ENCODE peak calls at places on chromosomes 3 and 15, in five cellular contexts. L is WTC11, D is breast epithelium, I is HepG2, O is progenitor cell of endocrine pancreas. P is an unnamed sample.

GRCh38 chr3:74267583-74268184 is 346.8 kb downstream of the CNTN3 start:
- DNase-seq in L (peak; percentile 47), I (peak; percentile 40), O (no peak), D (no peak), P (peak; percentile 69)

GRCh38 chr3:128311441-128311844 is 155.2 kb downstream of the DNAJB8 start:
- DNase-seq in O (no peak), D (no peak), I (no peak), L (no peak), P (no peak)

GRCh38 chr3:193573403-193573802 is 18.7 kb upstream of the ATP13A4 start:
- DNase-seq in I (no peak), L (no peak), D (no peak), O (no peak), P (no peak)

GRCh38 chr3:29241855-29242254 is 39.0 kb upstream of the RBMS3 start:
- DNase-seq in O (no peak), L (no peak), D (no peak), I (no peak), P (no peak)

GRCh38 chr3:46566040-46566631 is at the start of gene LRRC2:
- DNase-seq in L (peak; percentile 62), D (no peak), O (peak; percentile 16), I (no peak), P (peak; percentile 66)

GRCh38 chr15:51229907-51230328 is 108.5 kb downstream of the CYP19A1 start:
- DNase-seq in I (peak; percentile 8), L (no peak), D (no peak), O (no peak), P (peak; percentile 71)

GRCh38 chr3:41169038-41169437 is 30.3 kb upstream of the CTNNB1 start:
- DNase-seq in O (no peak), D (no peak), I (no peak), L (no peak), P (no peak)

GRCh38 chr15:100229181-100230163 is 112.3 kb downstream of the ADAMTS17 start:
- DNase-seq in O (no peak), L (no peak), D (no peak), I (no peak), P (no peak)

GRCh38 chr3:115930922-115931321 is 307.6 kb downstream of the GAP43 start:
- DNase-seq in L (no peak), I (no peak), O (no peak), D (no peak), P (peak; percentile 1)

GRCh38 chr3:9820944-9821343 is 10.9 kb downstream of the TTLL3 start:
- DNase-seq in L (peak; percentile 29), D (no peak), O (no peak), I (peak; percentile 30), P (peak; percentile 36)

GRCh38 chr3:17544632-17545031 is 197.8 kb downstream of the TBC1D5 start:
- DNase-seq in D (no peak), I (no peak), L (no peak), O (no peak), P (peak; percentile 14)

GRCh38 chr3:70532806-70533205 is 220.4 kb upstream of the MDFIC2 start:
- DNase-seq in D (no peak), L (no peak), I (no peak), O (no peak), P (no peak)

GRCh38 chr3:175266993-175267960 is 408.1 kb downstream of the NAALADL2 start:
- DNase-seq in L (no peak), I (no peak), D (no peak), O (no peak), P (peak; percentile 80)

GRCh38 chr3:58028902-58029301 is 20.7 kb downstream of the FLNB start:
- DNase-seq in L (no peak), D (no peak), O (no peak), I (no peak), P (no peak)

GRCh38 chr3:160006282-160007163 is 17.9 kb downstream of the IL12A start:
- DNase-seq in I (peak; percentile 47), L (peak; percentile 43), D (no peak), O (no peak), P (peak; percentile 82)

GRCh38 chr15:40852529-40852928 is 8.7 kb downstream of the SPINT1 start:
- DNase-seq in O (no peak), I (no peak), L (no peak), D (no peak), P (no peak)

GRCh38 chr3:37968784-37969600 is 21.6 kb upstream of the VILL start:
- DNase-seq in D (no peak), I (no peak), L (no peak), O (no peak), P (no peak)

GRCh38 chr3:72938471-72939265 is 50.8 kb downstream of the GXYLT2 start:
- DNase-seq in L (no peak), D (no peak), I (peak; percentile 81), O (no peak), P (peak; percentile 94)

GRCh38 chr3:16658004-16658932 is 53.0 kb upstream of the DAZL start:
- DNase-seq in I (no peak), L (peak; percentile 20), O (no peak), D (no peak), P (peak; percentile 13)

GRCh38 chr15:81256916-81257315 is 60.2 kb downstream of the IL16 start:
- DNase-seq in O (no peak), D (no peak), I (no peak), L (no peak), P (peak; percentile 77)

GRCh38 chr3:42535981-42536784 is 33.7 kb downstream of the VIPR1 start:
- DNase-seq in O (no peak), L (peak; percentile 78), D (no peak), I (peak; percentile 60), P (peak; percentile 11)

GRCh38 chr15:90845201-90845949 is 23.0 kb upstream of the FURIN start:
- DNase-seq in L (no peak), I (no peak), D (no peak), O (no peak), P (peak; percentile 93)

DNA sequence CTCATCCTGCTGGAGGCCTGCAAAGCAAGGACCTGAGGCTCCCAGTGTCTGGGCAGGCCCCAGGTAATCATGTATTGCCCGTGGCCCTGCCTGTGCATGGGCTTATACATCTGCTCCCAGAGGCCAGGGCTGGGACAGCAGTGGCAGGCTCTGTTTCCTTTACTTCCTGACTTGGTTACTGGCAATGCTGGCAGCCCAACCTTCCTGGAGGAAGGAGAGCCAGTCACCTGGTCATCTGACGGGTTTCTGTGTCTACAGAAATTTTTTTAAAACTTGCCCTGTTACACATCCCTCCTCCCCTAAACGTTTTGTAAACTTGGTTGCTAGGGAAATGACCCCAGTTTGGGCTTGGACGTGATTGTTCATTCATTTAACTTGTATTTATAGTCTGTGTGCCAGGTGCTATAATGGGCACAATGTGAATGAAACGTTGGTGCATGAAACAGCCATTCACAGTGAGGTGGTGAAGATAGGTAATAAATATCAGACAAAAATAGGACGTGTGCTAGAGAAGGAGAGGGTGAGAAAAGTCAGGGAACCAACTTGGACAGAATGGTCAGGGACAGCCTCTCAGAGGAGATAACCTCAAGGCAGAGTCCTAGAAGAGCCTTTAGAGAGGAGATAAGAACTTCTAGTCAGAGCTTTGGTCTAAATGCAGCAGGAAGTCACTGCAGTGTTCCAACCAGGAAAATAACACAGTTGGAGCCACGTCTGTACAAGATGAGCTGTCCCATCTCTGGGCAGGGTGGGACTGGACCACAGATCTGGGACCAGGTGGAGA is 14.1 kb downstream of the TEX264 start:
- DNase-seq in D (no peak), I (no peak), L (no peak), O (no peak), P (no peak)
- TF ChIP-seq CTCF in D (peak; percentile 19), I (no peak), L (no peak), O (no peak), P (no peak)

DNA sequence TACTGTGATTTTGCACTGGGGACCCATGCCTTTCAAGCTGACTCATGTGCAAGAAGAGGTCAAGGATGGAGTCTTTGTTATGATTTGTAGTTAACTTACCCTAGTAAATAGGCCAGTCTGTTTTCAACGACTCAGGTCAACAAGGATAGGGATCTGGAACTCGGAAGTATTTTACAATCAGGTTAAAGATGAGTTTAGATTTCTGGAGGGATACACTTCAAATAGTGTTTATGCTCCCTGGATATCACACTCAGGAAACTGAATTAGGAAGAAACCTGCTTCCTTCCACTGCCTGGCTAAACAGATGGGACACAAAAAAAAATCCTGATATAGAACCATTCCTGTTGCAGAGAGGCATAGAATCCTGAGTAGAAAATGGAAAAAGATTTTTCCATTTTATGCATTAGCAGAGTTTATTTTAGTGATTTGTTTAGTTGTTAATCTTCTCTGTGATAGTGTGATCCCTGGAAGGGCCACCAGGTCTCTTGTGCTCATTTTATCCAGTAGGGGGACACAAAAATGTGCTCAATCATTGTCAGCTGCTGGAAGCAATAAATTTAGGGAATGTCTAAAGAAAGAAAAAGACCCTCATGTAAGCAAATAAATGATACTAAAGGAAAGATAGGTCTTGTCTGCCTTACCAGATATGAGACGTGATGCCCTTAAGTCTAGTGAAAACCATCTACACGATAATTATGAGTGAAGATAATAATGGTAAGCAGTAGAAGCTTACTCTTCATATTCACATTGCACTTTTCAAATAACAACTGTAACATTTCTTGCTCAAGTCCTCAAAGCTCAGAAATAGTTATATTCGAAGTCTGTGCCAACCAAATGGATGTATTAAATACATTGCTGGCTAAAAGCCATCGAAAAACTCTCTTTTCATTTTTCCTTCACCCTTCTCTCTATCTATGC is 452.1 kb upstream of the KCNMB2 start:
- DNase-seq in D (no peak), O (no peak), L (no peak), I (peak; percentile 10), P (no peak)
- TF ChIP-seq CTCF in D (peak; percentile 63), O (peak; percentile 54), L (peak; percentile 36), I (no peak), P (peak; percentile 56)

GRCh38 chr15:89230277-89230676 is 8.9 kb upstream of the RLBP1 start:
- DNase-seq in D (no peak), I (no peak), O (no peak), L (no peak), P (no peak)
- TF ChIP-seq CTCF in D (no peak), I (no peak), O (no peak), L (no peak), P (peak; percentile 22)

GRCh38 chr3:4493931-4494806 is 1.0 kb downstream of the ITPR1 start:
- DNase-seq in I (no peak), D (no peak), L (peak; percentile 28), O (no peak), P (peak; percentile 25)

GRCh38 chr3:4492240-4493007 is 724 bp upstream of the ITPR1 start:
- DNase-seq in L (peak; percentile 55), D (peak; percentile 63), I (peak; percentile 50), O (peak; percentile 25), P (peak; percentile 60)

GRCh38 chr3:4494807-4495200 is 1.7 kb downstream of the ITPR1 start:
- DNase-seq in L (no peak), O (no peak), I (no peak), D (no peak), P (no peak)

GRCh38 chr3:4491873-4492239 is 1.3 kb upstream of the ITPR1 start:
- DNase-seq in I (no peak), O (no peak), L (no peak), D (no peak), P (no peak)

DNA sequence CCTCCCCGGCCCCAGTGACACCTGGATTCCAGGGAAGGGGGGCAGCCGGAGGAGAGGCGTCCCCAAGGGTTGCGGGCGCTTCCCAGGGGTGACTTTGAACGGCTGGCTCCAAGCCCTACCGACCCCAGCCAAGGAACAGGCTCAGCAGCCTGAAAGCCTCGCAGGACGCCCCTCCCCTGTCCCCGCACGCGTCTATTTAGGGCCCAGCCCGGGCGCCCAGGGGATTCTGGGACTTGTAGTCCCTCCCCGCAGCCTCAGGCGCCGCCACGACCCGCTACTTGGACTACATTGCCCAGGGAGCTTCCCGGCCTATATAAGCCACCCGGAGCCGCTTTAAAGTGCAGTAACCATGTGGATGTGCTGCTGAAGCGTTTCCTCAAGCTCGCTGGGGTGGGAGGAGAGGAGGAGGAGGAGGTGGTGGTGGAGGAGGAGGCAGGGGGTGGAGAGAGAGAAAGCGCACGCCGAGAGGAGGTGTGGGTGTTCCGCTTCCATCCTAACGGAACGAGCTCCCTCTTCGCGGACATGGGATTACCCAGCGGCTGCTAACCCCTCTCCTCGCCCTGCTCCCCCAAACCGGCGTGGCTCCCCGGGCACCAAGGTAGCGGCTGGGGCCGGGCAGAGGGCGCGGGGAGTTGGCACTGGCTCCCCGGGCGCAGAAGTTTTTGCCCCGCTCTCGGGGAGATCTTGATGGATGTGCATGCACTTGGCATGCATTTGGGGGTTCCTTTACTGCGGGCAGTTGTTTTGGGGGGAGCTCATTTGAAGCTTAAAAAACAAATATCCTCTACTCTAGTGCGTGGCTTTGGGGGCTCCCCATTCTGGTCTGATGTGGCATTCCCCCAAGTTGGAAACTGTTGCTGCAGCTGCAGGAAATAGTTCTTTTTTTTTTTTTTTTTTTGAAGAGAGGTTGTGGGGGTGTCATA is at the start of gene ITPR1:
- DNase-seq in I (peak; percentile 98), O (peak; percentile 98), L (peak; percentile 99), D (peak; percentile 100), P (peak; percentile 98)
- TF ChIP-seq CTCF in I (peak; percentile 35), O (no peak), L (no peak), D (no peak), P (no peak)